ENCODE peak calls at places on chromosome 2, in ten cellular contexts. P is myocyte; W is fibroblast of mammary gland; X is GM20000; T is stimulated activated CD8-positive, alpha-beta memory T cell treated with anti-CD3 and anti-CD28 coated beads, Interleukin-4, amount 100 ng/mL, for 4 hours; J is foreskin fibroblast; L is germinal center; D is Peyer's patch; O is astrocyte of the spinal cord; A is fibroblast of villous mesenchyme. F is an unnamed sample.

GRCh38 chr2:27214936-27215335 is 2.2 kb upstream of the CAD start:
- DNase-seq in P (no peak), W (peak), X (no peak), T (no peak), J (peak), L (no peak), D (no peak), O (no peak), A (no peak), F (no peak)

GRCh38 chr2:238231251-238231793 is 8.5 kb downstream of the HES6 start:
- DNase-seq in P (no peak), W (peak), X (peak), T (peak), J (peak), L (peak), D (peak), O (peak), A (peak), F (peak)

GRCh38 chr2:84276585-84277255 is 182.4 kb downstream of the SUCLG1 start:
- DNase-seq in P (no peak), W (no peak), X (no peak), T (no peak), J (no peak), L (no peak), D (no peak), O (no peak), A (no peak), F (no peak)

GRCh38 chr2:64115808-64116598 is 28.2 kb downstream of the PELI1 start:
- DNase-seq in P (no peak), W (no peak), X (no peak), T (no peak), J (no peak), L (no peak), D (no peak), O (no peak), A (no peak), F (no peak)

GRCh38 chr2:46874236-46874929 is 41.2 kb downstream of the MCFD2 start:
- DNase-seq in P (peak), W (peak), X (no peak), T (no peak), J (peak), L (no peak), D (no peak), O (no peak), A (peak), F (no peak)

GRCh38 chr2:27085670-27086089 is 892 bp upstream of the KHK start:
- DNase-seq in P (peak), W (peak), X (peak), T (no peak), J (peak), L (no peak), D (peak), O (peak), A (peak), F (peak)

GRCh38 chr2:70894765-70895164 is 40.9 kb upstream of the ATP6V1B1 start:
- DNase-seq in P (no peak), W (no peak), X (peak), T (no peak), J (no peak), L (no peak), D (no peak), O (no peak), A (no peak), F (no peak)

GRCh38 chr2:165655653-165656052 is 138.4 kb downstream of the GALNT3 start:
- DNase-seq in P (no peak), W (peak), X (no peak), T (no peak), J (peak), L (no peak), D (no peak), O (no peak), A (no peak), F (no peak)